ENCODE peak calls at places on chromosomes 12 and 14, in nine cellular contexts. J is mammary epithelial cell; M is CD4-positive, alpha-beta T cell; T is pancreas; N is cardiac muscle cell; A is body of pancreas; L is brain microvascular endothelial cell; G is heart left ventricle; X is astrocyte. W is an unnamed sample.
A peak's percentile ranks its signal among the peaks of the same experiment; 100 is the strongest.

GRCh38 chr12:50660425-50660822 is 103.5 kb upstream of the ATF1 start:
- DNase-seq in J (no peak), M (no peak), T (no peak), N (no peak), A (no peak), L (no peak), G (no peak), X (no peak), W (no peak)

GRCh38 chr14:55153951-55154350 is 24.9 kb downstream of the LGALS3 start:
- DNase-seq in J (no peak), M (no peak), T (no peak), N (no peak), A (no peak), L (no peak), G (no peak), X (no peak), W (no peak)

GRCh38 chr12:106498056-106498455 is 84.7 kb upstream of the RFX4 start:
- DNase-seq in J (peak; percentile 34), M (no peak), T (no peak), N (no peak), A (no peak), L (peak; percentile 20), G (no peak), X (peak; percentile 14), W (no peak)

GRCh38 chr14:32381869-32382268 is 52.8 kb downstream of the AKAP6 start:
- DNase-seq in J (peak; percentile 55), M (no peak), T (no peak), N (no peak), A (no peak), L (no peak), G (no peak), X (no peak), W (no peak)

GRCh38 chr14:99981806-99982205 is 83.4 kb upstream of the EVL start:
- DNase-seq in J (no peak), M (no peak), T (no peak), N (no peak), A (no peak), L (no peak), G (no peak), X (no peak), W (no peak)

GRCh38 chr14:103886304-103887169 is 39.2 kb upstream of the PPP1R13B start:
- DNase-seq in J (no peak), M (no peak), T (no peak), N (no peak), A (no peak), L (no peak), G (no peak), X (no peak), W (no peak)

GRCh38 chr14:106039400-106039799 is 513.0 kb downstream of the TMEM121 start:
- DNase-seq in J (no peak), M (peak; percentile 52), T (no peak), N (no peak), A (no peak), L (no peak), G (no peak), X (no peak), W (no peak)

GRCh38 chr14:42057176-42057575 is 450.5 kb downstream of the LRFN5 start:
- DNase-seq in J (no peak), M (no peak), T (no peak), N (no peak), A (no peak), L (no peak), G (no peak), X (peak; percentile 11), W (no peak)

GRCh38 chr12:49675137-49675536 is 32.1 kb downstream of the FMNL3 start:
- DNase-seq in J (no peak), M (no peak), T (no peak), N (no peak), A (no peak), L (no peak), G (no peak), X (peak; percentile 78), W (no peak)

GRCh38 chr14:75428230-75429104 is 645 bp downstream of the JDP2 start:
- DNase-seq in J (peak; percentile 23), M (no peak), T (peak; percentile 74), N (peak; percentile 20), A (peak; percentile 64), L (no peak), G (peak; percentile 60), X (no peak), W (no peak)

GRCh38 chr14:54760866-54761265 is 141.8 kb downstream of the GCH1 start:
- DNase-seq in J (no peak), M (no peak), T (no peak), N (no peak), A (no peak), L (no peak), G (no peak), X (no peak), W (no peak)

GRCh38 chr12:124727922-124728321 is 135.7 kb downstream of the SCARB1 start:
- DNase-seq in J (no peak), M (no peak), T (no peak), N (no peak), A (no peak), L (no peak), G (no peak), X (no peak), W (no peak)
- TF ChIP-seq CTCF in J (peak; percentile 23), M (no peak), T (no peak), N (no peak), A (peak; percentile 14), L (no peak), G (no peak), X (no peak), W (peak; percentile 57)

DNA sequence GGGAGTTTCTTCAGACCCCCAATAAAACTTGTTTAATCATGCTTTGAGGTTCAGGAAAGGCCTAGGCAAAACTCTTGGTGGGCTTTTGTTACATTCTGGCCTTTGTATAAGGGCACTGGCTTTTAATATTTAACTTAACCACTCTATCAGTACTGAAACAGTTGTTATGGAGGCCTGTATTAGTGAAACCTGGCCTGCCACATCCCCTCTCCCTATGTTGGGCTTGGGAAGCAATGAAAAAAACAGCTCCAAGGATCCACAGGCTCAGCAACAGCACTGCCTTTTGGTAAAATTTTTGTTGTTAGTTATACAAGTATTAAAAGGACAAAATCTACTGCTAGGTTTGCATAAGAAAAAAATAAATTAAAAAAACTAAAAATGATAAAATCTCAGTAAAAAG is 10.7 kb downstream of the SOAT2 start:
- DNase-seq in J (no peak), M (no peak), T (no peak), N (no peak), A (no peak), L (no peak), G (no peak), X (no peak), W (no peak)
- H3K27ac ChIP-seq in J (no peak overlapping the region), M (no peak overlapping the region), T (no peak overlapping the region), N (peak overlapping the region; percentile 2), A (no peak overlapping the region), L (no peak overlapping the region), G (no peak overlapping the region), X (no peak overlapping the region), W (no peak overlapping the region)

GRCh38 chr12:52437508-52437907 is 3.3 kb upstream of the KRT75 start:
- DNase-seq in J (no peak), M (no peak), T (no peak), N (no peak), A (no peak), L (no peak), G (no peak), X (no peak), W (no peak)
- H3K27me3 ChIP-seq in J (no peaks in the 10 kb centered on the region), M (no peaks in the 10 kb centered on the region), T (no peaks in the 10 kb centered on the region), N (peaks cover 5% of the 10 kb centered on the region), A (no peaks in the 10 kb centered on the region), L (no peaks in the 10 kb centered on the region), G (no peaks in the 10 kb centered on the region), X (peaks cover 3% of the 10 kb centered on the region), W (no peaks in the 10 kb centered on the region)

GRCh38 chr14:90756755-90757345 is 59.4 kb downstream of the TTC7B start:
- DNase-seq in J (no peak), M (no peak), T (no peak), N (no peak), A (no peak), L (no peak), G (no peak), X (no peak), W (no peak)
- TF ChIP-seq CTCF in J (no peak), M (no peak), T (no peak), N (no peak), A (no peak), L (no peak), G (no peak), X (peak; percentile 2), W (no peak)

GRCh38 chr12:92136021-92136735 is 9.5 kb downstream of the BTG1 start:
- DNase-seq in J (no peak), M (no peak), T (no peak), N (peak; percentile 64), A (peak; percentile 32), L (no peak), G (no peak), X (no peak), W (no peak)
- H3K27ac ChIP-seq in J (peak overlapping the region; percentile 98), M (peak overlapping the region; percentile 29), T (peak overlapping the region; percentile 100), N (peak overlapping the region; percentile 99), A (peak overlapping the region; percentile 43), L (peak overlapping the region; percentile 77), G (peak overlapping the region; percentile 99), X (peak overlapping the region; percentile 79), W (peak overlapping the region; percentile 77)